ENCODE peak calls at places on chromosomes 4 and X, in seven cellular contexts. F is neural progenitor cell; H is AG08395; V is ACHN; D is RPMI7951; Z is NCI-H1092 treated with DMSO at 0.1 percent for 48 hours; K is stimulated activated CD4-positive, alpha-beta T cell treated with anti-CD3 and anti-CD28 coated beads, Interleukin-15, amount 100 ng/mL, for 1 hour. L is an unnamed sample.
A peak's percentile ranks its signal among the peaks of the same experiment; 100 is the strongest.

GRCh38 chr4:153788419-153789276 is at the start of gene SFRP2:
- DNase-seq in F (peak; percentile 94), H (no peak), Z (no peak), K (no peak), D (peak; percentile 46), V (no peak), L (peak; percentile 44)

GRCh38 chrX:46547857-46548256 is 2.6 kb upstream of the ZNF674 start:
- DNase-seq in K (no peak), D (peak; percentile 78), H (peak; percentile 22), F (no peak), Z (no peak), V (peak; percentile 43), L (peak; percentile 38)

GRCh38 chrX:32116047-32116446 is 1044.2 kb upstream of the FTHL17 start:
- DNase-seq in H (no peak), D (no peak), F (no peak), V (no peak), K (no peak), Z (no peak), L (no peak)

GRCh38 chr4:26557164-26557563 is 26.7 kb upstream of the TBC1D19 start:
- DNase-seq in D (peak; percentile 87), Z (peak; percentile 14), F (no peak), V (no peak), H (peak; percentile 94), K (no peak), L (peak; percentile 87)

GRCh38 chrX:17067534-17067933 is 121.1 kb downstream of the REPS2 start:
- DNase-seq in H (no peak), V (no peak), Z (no peak), F (no peak), D (no peak), K (no peak), L (no peak)

GRCh38 chr4:17283832-17284231 is 228.1 kb downstream of the QDPR start:
- DNase-seq in V (no peak), K (no peak), H (no peak), F (no peak), D (no peak), Z (peak; percentile 56), L (no peak)

GRCh38 chr4:164977243-164978164 is at the start of gene TRIM61:
- DNase-seq in V (no peak), Z (no peak), H (peak; percentile 78), F (no peak), D (no peak), K (no peak), L (peak; percentile 57)

GRCh38 chr4:6331018-6331417 is 61.4 kb downstream of the WFS1 start:
- DNase-seq in V (peak; percentile 29), K (no peak), H (peak; percentile 17), D (no peak), Z (no peak), F (no peak), L (peak; percentile 59)

GRCh38 chr4:44725166-44725565 is 1.2 kb downstream of the GNPDA2 start:
- DNase-seq in F (peak; percentile 6), D (peak; percentile 6), K (no peak), H (peak; percentile 4), Z (no peak), V (no peak), L (peak; percentile 6)

GRCh38 chr4:156773648-156774357 is 197.8 kb downstream of the PDGFC start:
- DNase-seq in H (peak; percentile 10), Z (no peak), F (no peak), K (no peak), D (peak; percentile 63), V (peak; percentile 27), L (no peak)

GRCh38 chrX:39984191-39984956 is 113.4 kb downstream of the BCOR start:
- DNase-seq in V (no peak), D (peak; percentile 56), K (no peak), Z (no peak), H (peak; percentile 47), F (no peak), L (peak; percentile 47)

GRCh38 chrX:153865321-153865580 is 20.7 kb downstream of the L1CAM start:
- DNase-seq in K (no peak), D (no peak), H (no peak), F (no peak), V (no peak), Z (no peak), L (no peak)

GRCh38 chr4:154999950-155000578 is 208.4 kb upstream of the NPY2R start:
- DNase-seq in V (no peak), K (no peak), H (no peak), Z (no peak), D (no peak), F (no peak), L (no peak)

GRCh38 chr4:119559044-119559647 is 69.5 kb downstream of the PDE5A start:
- DNase-seq in K (no peak), Z (peak; percentile 39), H (peak; percentile 49), F (peak; percentile 30), D (peak; percentile 40), V (peak; percentile 60), L (peak; percentile 69)

GRCh38 chrX:66728818-66729271 is 90.0 kb upstream of the EDA2R start:
- DNase-seq in K (peak; percentile 1), D (peak; percentile 63), F (peak; percentile 75), V (peak; percentile 56), Z (peak; percentile 8), H (peak; percentile 56), L (peak; percentile 60)

GRCh38 chrX:49915352-49916222 is 6.8 kb upstream of the CLCN5 start:
- DNase-seq in D (peak; percentile 51), V (peak; percentile 41), K (peak; percentile 2), H (peak; percentile 66), Z (peak; percentile 74), F (peak; percentile 61), L (peak; percentile 42)

GRCh38 chr4:108365551-108365950 is 196.8 kb upstream of the LEF1 start:
- DNase-seq in H (no peak), V (no peak), Z (no peak), K (no peak), F (peak; percentile 49), D (no peak), L (no peak)

GRCh38 chr4:157271166-157271869 is 50.8 kb downstream of the GRIA2 start:
- DNase-seq in D (peak; percentile 47), K (no peak), V (peak; percentile 52), F (no peak), H (peak; percentile 3), Z (no peak), L (no peak)

GRCh38 chr4:123419885-123420743 is 23.5 kb downstream of the SPRY1 start:
- DNase-seq in V (no peak), K (no peak), D (no peak), F (no peak), H (no peak), Z (no peak), L (no peak)

L was measured in GM03348.